ENCODE peak calls at places on chromosomes 13 and 19, in five cellular contexts. One of them, this sample, is unnamed.

GRCh38 chr13:99992376-99992775 is 10.8 kb downstream of the ZIC2 start:
- DNase-seq in cardiac fibroblast: no peak
- DNase-seq in left lung: no peak
- DNase-seq in upper lobe of right lung: no peak
- DNase-seq in esophagus squamous epithelium: no peak
- DNase-seq in this sample: no peak

GRCh38 chr19:35266904-35267817 is 1.6 kb upstream of the USF2 start:
- DNase-seq in left lung: peak; percentile 90
- DNase-seq in cardiac fibroblast: peak; percentile 37
- DNase-seq in esophagus squamous epithelium: no peak
- DNase-seq in upper lobe of right lung: peak; percentile 82
- DNase-seq in this sample: no peak

GRCh38 chr13:44364601-44365000 is 9.0 kb upstream of the SERP2 start:
- DNase-seq in left lung: no peak
- DNase-seq in esophagus squamous epithelium: no peak
- DNase-seq in upper lobe of right lung: no peak
- DNase-seq in cardiac fibroblast: no peak
- DNase-seq in this sample: no peak

GRCh38 chr19:44869728-44870470 is 21.2 kb upstream of the TOMM40 start:
- DNase-seq in upper lobe of right lung: peak; percentile 79
- DNase-seq in left lung: no peak
- DNase-seq in cardiac fibroblast: peak; percentile 71
- DNase-seq in esophagus squamous epithelium: no peak
- DNase-seq in this sample: no peak

GRCh38 chr13:73778242-73778864 is 355.9 kb downstream of the KLF12 start:
- DNase-seq in cardiac fibroblast: no peak
- DNase-seq in upper lobe of right lung: no peak
- DNase-seq in left lung: peak; percentile 34
- DNase-seq in esophagus squamous epithelium: no peak
- DNase-seq in this sample: no peak

GRCh38 chr19:35977446-35978222 is 17.4 kb upstream of the SDHAF1 start:
- DNase-seq in esophagus squamous epithelium: no peak
- DNase-seq in left lung: peak; percentile 49
- DNase-seq in cardiac fibroblast: no peak
- DNase-seq in upper lobe of right lung: no peak
- DNase-seq in this sample: peak; percentile 80

GRCh38 chr13:111975539-111976473 is 91.1 kb upstream of the SOX1 start:
- DNase-seq in left lung: no peak
- DNase-seq in cardiac fibroblast: no peak
- DNase-seq in esophagus squamous epithelium: no peak
- DNase-seq in upper lobe of right lung: no peak
- DNase-seq in this sample: no peak

GRCh38 chr13:95002126-95002525 is 289.8 kb upstream of the SOX21 start:
- DNase-seq in esophagus squamous epithelium: no peak
- DNase-seq in upper lobe of right lung: no peak
- DNase-seq in left lung: no peak
- DNase-seq in cardiac fibroblast: no peak
- DNase-seq in this sample: no peak

GRCh38 chr13:99396446-99396845 is 89.2 kb upstream of the GPR183 start:
- DNase-seq in left lung: no peak
- DNase-seq in esophagus squamous epithelium: no peak
- DNase-seq in cardiac fibroblast: no peak
- DNase-seq in upper lobe of right lung: no peak
- DNase-seq in this sample: no peak

GRCh38 chr13:109165417-109165904 is 536.0 kb downstream of the MYO16 start:
- DNase-seq in upper lobe of right lung: no peak
- DNase-seq in esophagus squamous epithelium: no peak
- DNase-seq in cardiac fibroblast: no peak
- DNase-seq in left lung: no peak
- DNase-seq in this sample: no peak

GRCh38 chr13:106100261-106100919 is 435.1 kb downstream of the EFNB2 start:
- DNase-seq in upper lobe of right lung: no peak
- DNase-seq in cardiac fibroblast: no peak
- DNase-seq in left lung: no peak
- DNase-seq in esophagus squamous epithelium: no peak
- DNase-seq in this sample: no peak

GRCh38 chr19:7627166-7627565 is 2.2 kb downstream of the XAB2 start:
- DNase-seq in upper lobe of right lung: no peak
- DNase-seq in cardiac fibroblast: no peak
- DNase-seq in esophagus squamous epithelium: no peak
- DNase-seq in left lung: peak; percentile 48
- DNase-seq in this sample: no peak

GRCh38 chr13:77544365-77544764 is 8.9 kb downstream of the SCEL start:
- DNase-seq in upper lobe of right lung: no peak
- DNase-seq in esophagus squamous epithelium: no peak
- DNase-seq in cardiac fibroblast: peak; percentile 83
- DNase-seq in left lung: no peak
- DNase-seq in this sample: no peak

GRCh38 chr13:97856001-97856675 is 97.3 kb upstream of the IPO5 start:
- DNase-seq in cardiac fibroblast: peak; percentile 78
- DNase-seq in upper lobe of right lung: peak; percentile 67
- DNase-seq in esophagus squamous epithelium: no peak
- DNase-seq in left lung: no peak
- DNase-seq in this sample: no peak

GRCh38 chr13:81677857-81678256 is 1336.9 kb upstream of the SPRY2 start:
- DNase-seq in cardiac fibroblast: no peak
- DNase-seq in esophagus squamous epithelium: no peak
- DNase-seq in upper lobe of right lung: no peak
- DNase-seq in left lung: no peak
- DNase-seq in this sample: no peak

GRCh38 chr19:34209726-34210125 is 37.4 kb downstream of the LSM14A start:
- DNase-seq in esophagus squamous epithelium: no peak
- DNase-seq in left lung: no peak
- DNase-seq in upper lobe of right lung: no peak
- DNase-seq in cardiac fibroblast: no peak
- DNase-seq in this sample: no peak

GRCh38 chr13:30920162-30920561 is 12.3 kb upstream of the TEX26 start:
- DNase-seq in esophagus squamous epithelium: no peak
- DNase-seq in cardiac fibroblast: no peak
- DNase-seq in left lung: no peak
- DNase-seq in upper lobe of right lung: no peak
- DNase-seq in this sample: no peak
- H3K4me3 ChIP-seq in esophagus squamous epithelium: no peak overlapping the region
- H3K4me3 ChIP-seq in cardiac fibroblast: no peak overlapping the region
- H3K4me3 ChIP-seq in left lung: no peak overlapping the region
- H3K4me3 ChIP-seq in upper lobe of right lung: no peak overlapping the region
- H3K4me3 ChIP-seq in this sample: no peak overlapping the region

GRCh38 chr19:12350890-12351197 is 14.6 kb downstream of the ZNF442 start:
- DNase-seq in left lung: no peak
- DNase-seq in esophagus squamous epithelium: no peak
- DNase-seq in upper lobe of right lung: no peak
- DNase-seq in cardiac fibroblast: no peak
- DNase-seq in this sample: no peak
- H3K4me3 ChIP-seq in left lung: no peak overlapping the region
- H3K4me3 ChIP-seq in esophagus squamous epithelium: no peak overlapping the region
- H3K4me3 ChIP-seq in upper lobe of right lung: no peak overlapping the region
- H3K4me3 ChIP-seq in cardiac fibroblast: no peak overlapping the region
- H3K4me3 ChIP-seq in this sample: no peak overlapping the region

DNA sequence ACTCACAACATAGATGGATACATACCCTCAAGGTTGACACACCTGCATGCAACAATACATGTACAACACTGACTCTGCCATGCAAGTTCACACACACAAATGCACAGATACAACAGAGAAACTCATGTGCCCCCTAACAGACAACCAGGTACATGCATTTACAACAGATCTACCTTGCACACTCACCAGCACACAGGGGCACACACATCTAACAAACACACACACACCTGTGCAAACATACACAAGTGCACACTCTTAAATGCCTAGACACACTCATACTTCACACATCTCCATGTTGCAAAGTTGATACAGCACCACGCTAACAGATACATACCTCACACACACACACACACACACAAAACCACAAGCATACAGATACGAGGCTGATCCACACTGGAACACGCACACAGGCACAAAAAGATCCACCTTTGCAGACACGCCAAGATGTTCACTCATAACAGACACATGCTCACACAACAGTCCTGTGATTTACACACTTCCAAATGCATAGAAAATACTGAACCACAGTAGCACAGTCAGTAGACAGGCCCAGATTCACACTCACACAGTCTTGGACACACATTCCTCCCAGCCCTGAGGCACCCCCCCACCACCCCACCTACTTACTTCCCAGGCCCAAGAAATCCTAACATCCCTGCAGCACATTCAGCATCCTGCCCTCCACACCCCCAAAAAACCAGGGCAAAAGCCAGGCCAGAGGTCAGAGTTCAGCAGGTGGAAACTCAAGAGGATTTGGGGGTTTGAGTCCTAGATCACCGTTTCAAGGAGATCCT is 1.4 kb downstream of the LRFN1 start:
- DNase-seq in upper lobe of right lung: no peak
- DNase-seq in esophagus squamous epithelium: no peak
- DNase-seq in cardiac fibroblast: no peak
- DNase-seq in left lung: no peak
- DNase-seq in this sample: no peak
- H3K4me3 ChIP-seq in upper lobe of right lung: no peak overlapping the region
- H3K4me3 ChIP-seq in esophagus squamous epithelium: peak overlapping the region; percentile 58
- H3K4me3 ChIP-seq in cardiac fibroblast: no peak overlapping the region
- H3K4me3 ChIP-seq in left lung: no peak overlapping the region
- H3K4me3 ChIP-seq in this sample: peak overlapping the region; percentile 75

GRCh38 chr19:41706741-41707501 is 1.5 kb upstream of the CEACAM5 start:
- DNase-seq in esophagus squamous epithelium: no peak
- DNase-seq in left lung: peak; percentile 92
- DNase-seq in cardiac fibroblast: peak; percentile 6
- DNase-seq in upper lobe of right lung: peak; percentile 87
- DNase-seq in this sample: peak; percentile 55
- H3K4me3 ChIP-seq in esophagus squamous epithelium: peak overlapping the region; percentile 41
- H3K4me3 ChIP-seq in left lung: peak overlapping the region; percentile 30
- H3K4me3 ChIP-seq in cardiac fibroblast: no peak overlapping the region
- H3K4me3 ChIP-seq in upper lobe of right lung: peak overlapping the region; percentile 38
- H3K4me3 ChIP-seq in this sample: peak overlapping the region; percentile 13

DNA sequence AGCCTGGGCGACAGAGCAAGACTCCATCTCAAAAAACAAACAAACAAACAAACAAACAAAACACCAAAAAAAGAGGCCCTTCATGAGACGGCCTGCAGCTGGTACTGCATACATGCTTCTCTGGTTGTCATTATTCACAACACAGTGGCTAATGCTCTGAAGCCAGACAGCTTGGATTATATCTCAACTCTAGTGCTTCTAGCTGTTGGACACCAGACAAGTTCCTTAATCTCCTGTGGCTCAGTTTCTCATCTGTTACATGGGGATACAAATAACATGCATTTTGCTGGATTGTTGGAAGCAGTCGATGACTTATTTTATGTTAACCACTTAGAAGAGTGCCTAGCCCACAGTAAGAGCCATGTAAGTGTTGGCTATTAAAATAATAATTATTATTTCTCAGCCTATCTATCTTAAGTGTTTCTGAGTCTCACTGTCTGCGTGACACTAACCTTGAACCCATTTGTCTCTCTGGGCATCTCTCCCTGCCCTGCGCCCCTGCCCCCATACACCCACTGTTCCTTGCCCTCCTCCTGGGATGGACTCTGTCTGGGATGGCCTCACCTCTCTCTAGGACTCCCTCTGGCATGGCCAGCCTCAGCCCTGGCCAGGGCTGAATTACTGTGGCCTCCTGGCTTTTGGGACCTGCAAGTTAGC is 3.1 kb upstream of the JUNB start:
- DNase-seq in left lung: no peak
- DNase-seq in esophagus squamous epithelium: no peak
- DNase-seq in cardiac fibroblast: no peak
- DNase-seq in upper lobe of right lung: no peak
- DNase-seq in this sample: no peak
- H3K4me3 ChIP-seq in left lung: peak overlapping the region; percentile 98
- H3K4me3 ChIP-seq in esophagus squamous epithelium: peak overlapping the region; percentile 89
- H3K4me3 ChIP-seq in cardiac fibroblast: no peak overlapping the region
- H3K4me3 ChIP-seq in upper lobe of right lung: peak overlapping the region; percentile 88
- H3K4me3 ChIP-seq in this sample: no peak overlapping the region

DNA sequence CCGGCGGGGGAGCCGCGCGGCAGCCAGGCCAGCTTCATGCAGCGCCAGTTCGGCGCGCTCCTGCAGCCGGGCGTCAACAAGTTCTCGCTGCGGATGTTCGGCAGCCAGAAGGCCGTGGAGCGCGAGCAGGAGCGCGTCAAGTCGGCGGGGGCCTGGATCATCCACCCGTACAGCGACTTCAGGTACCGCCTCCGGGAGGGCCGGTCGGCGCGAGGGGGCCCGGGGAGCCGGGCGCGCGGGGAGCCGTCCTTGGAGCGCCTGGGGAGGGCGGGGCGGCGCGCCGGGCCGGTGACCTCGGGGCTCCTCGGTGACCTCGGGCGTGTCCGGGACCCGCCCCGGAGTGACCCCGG is 690 bp downstream of the HCN2 start:
- DNase-seq in upper lobe of right lung: no peak
- DNase-seq in left lung: peak; percentile 64
- DNase-seq in cardiac fibroblast: peak; percentile 49
- DNase-seq in esophagus squamous epithelium: no peak
- DNase-seq in this sample: no peak
- H3K4me3 ChIP-seq in upper lobe of right lung: no peak overlapping the region
- H3K4me3 ChIP-seq in left lung: no peak overlapping the region
- H3K4me3 ChIP-seq in cardiac fibroblast: peak overlapping the region; percentile 21
- H3K4me3 ChIP-seq in esophagus squamous epithelium: peak overlapping the region; percentile 30
- H3K4me3 ChIP-seq in this sample: no peak overlapping the region

GRCh38 chr19:57321746-57322145 is 1.5 kb downstream of the ZNF543 start:
- DNase-seq in left lung: no peak
- DNase-seq in esophagus squamous epithelium: no peak
- DNase-seq in cardiac fibroblast: no peak
- DNase-seq in upper lobe of right lung: no peak
- DNase-seq in this sample: no peak
- H3K4me3 ChIP-seq in left lung: peak overlapping the region; percentile 78
- H3K4me3 ChIP-seq in esophagus squamous epithelium: peak overlapping the region; percentile 61
- H3K4me3 ChIP-seq in cardiac fibroblast: peak overlapping the region; percentile 80
- H3K4me3 ChIP-seq in upper lobe of right lung: peak overlapping the region; percentile 94
- H3K4me3 ChIP-seq in this sample: peak overlapping the region; percentile 89

DNA sequence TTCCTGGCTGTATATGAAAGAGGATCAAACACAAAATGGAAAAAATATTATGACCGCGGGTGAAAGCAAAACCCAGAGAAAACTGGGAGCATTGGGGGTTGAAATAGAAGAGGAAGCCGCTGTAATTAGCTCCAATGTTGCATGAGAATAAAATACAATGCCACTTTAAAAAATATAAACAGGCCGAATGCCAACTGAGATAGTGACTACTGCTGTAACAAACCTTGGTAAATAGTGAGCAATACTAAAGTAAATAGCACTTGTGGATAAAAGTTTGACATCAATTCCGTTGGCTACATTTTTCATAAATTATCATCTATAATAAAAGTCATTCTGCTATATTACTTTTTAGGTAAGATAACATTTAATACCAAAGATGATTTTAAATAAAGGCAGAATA is 395.8 kb upstream of the MIR17HG start:
- DNase-seq in esophagus squamous epithelium: no peak
- DNase-seq in left lung: no peak
- DNase-seq in upper lobe of right lung: no peak
- DNase-seq in cardiac fibroblast: no peak
- DNase-seq in this sample: no peak
- H3K4me3 ChIP-seq in esophagus squamous epithelium: no peak overlapping the region
- H3K4me3 ChIP-seq in left lung: no peak overlapping the region
- H3K4me3 ChIP-seq in upper lobe of right lung: no peak overlapping the region
- H3K4me3 ChIP-seq in cardiac fibroblast: no peak overlapping the region
- H3K4me3 ChIP-seq in this sample: no peak overlapping the region